ENCODE peak calls at places on chromosomes 12 and 14, in nine cellular contexts. Y is retina; C is GM10248; S is mammary epithelial cell; T is stimulated activated CD8-positive, alpha-beta memory T cell treated with anti-CD3 and anti-CD28 coated beads, Interleukin-2, amount 100 ng/mL, for 1 hour; V is GF-D8; Z is pons; J is activated effector memory CD4-positive, alpha-beta T cell treated with Interleukin-2 at 50 U/mL for 16 hours; F is GM04504. G is an unnamed sample.

GRCh38 chr12:34403706-34404376 is 381.5 kb downstream of the ALG10 start:
- DNase-seq in Y (no peak), C (peak), S (no peak), T (no peak), V (no peak), Z (no peak), J (no peak), F (no peak), G (no peak)

GRCh38 chr14:73285979-73286378 is 48.7 kb downstream of the PAPLN start:
- DNase-seq in Y (no peak), C (no peak), S (no peak), T (no peak), V (no peak), Z (no peak), J (no peak), F (no peak), G (no peak)

GRCh38 chr12:103773109-103773905 is 67.7 kb downstream of the NT5DC3 start:
- DNase-seq in Y (no peak), C (no peak), S (no peak), T (no peak), V (no peak), Z (peak), J (no peak), F (no peak), G (no peak)

GRCh38 chr12:93243689-93244513 is 133.8 kb upstream of the NUDT4 start:
- DNase-seq in Y (no peak), C (peak), S (peak), T (no peak), V (peak), Z (peak), J (no peak), F (peak), G (no peak)

GRCh38 chr12:3789838-3790237 is 36.9 kb upstream of the CRACR2A start:
- DNase-seq in Y (no peak), C (no peak), S (no peak), T (no peak), V (no peak), Z (no peak), J (no peak), F (no peak), G (no peak)

GRCh38 chr14:91144425-91145145 is 30.7 kb downstream of the DGLUCY start:
- DNase-seq in Y (no peak), C (no peak), S (no peak), T (no peak), V (no peak), Z (no peak), J (no peak), F (no peak), G (no peak)

GRCh38 chr14:63603749-63604277 is 37.9 kb downstream of the WDR89 start:
- DNase-seq in Y (no peak), C (no peak), S (no peak), T (no peak), V (no peak), Z (no peak), J (no peak), F (no peak), G (no peak)

GRCh38 chr14:68553326-68553725 is 239.5 kb downstream of the ZFP36L1 start:
- DNase-seq in Y (no peak), C (no peak), S (no peak), T (no peak), V (no peak), Z (no peak), J (no peak), F (no peak), G (no peak)

GRCh38 chr12:83823386-83824045 is 1089.1 kb downstream of the SLC6A15 start:
- DNase-seq in Y (peak), C (peak), S (peak), T (peak), V (no peak), Z (peak), J (no peak), F (no peak), G (no peak)

GRCh38 chr12:2273288-2273687 is 220.5 kb downstream of the CACNA1C start:
- DNase-seq in Y (no peak), C (no peak), S (no peak), T (no peak), V (no peak), Z (no peak), J (no peak), F (no peak), G (no peak)

GRCh38 chr14:58245562-58245961 is 919 bp downstream of the PSMA3 start:
- DNase-seq in Y (no peak), C (no peak), S (no peak), T (no peak), V (no peak), Z (no peak), J (no peak), F (no peak), G (no peak)

GRCh38 chr14:102262894-102263462 is 42.0 kb downstream of the MOK start:
- DNase-seq in Y (peak), C (no peak), S (peak), T (no peak), V (no peak), Z (peak), J (no peak), F (no peak), G (no peak)

GRCh38 chr14:100295376-100296105 is 10.7 kb downstream of the SLC25A29 start:
- DNase-seq in Y (no peak), C (no peak), S (no peak), T (no peak), V (no peak), Z (no peak), J (no peak), F (no peak), G (no peak)

GRCh38 chr12:65623507-65623906 is 200.8 kb upstream of the HMGA2 start:
- DNase-seq in Y (no peak), C (no peak), S (no peak), T (no peak), V (no peak), Z (no peak), J (no peak), F (no peak), G (no peak)